ENCODE peak calls at places on chromosomes 13 and 19, in four cellular contexts. C is right atrium auricular region, X is skeletal muscle cell, P is A549. M is an unnamed sample.

GRCh38 chr19:3047307-3048189 is 14.7 kb downstream of the TLE5 start:
- DNase-seq in X (peak), C (peak), P (peak), M (no peak)

GRCh38 chr13:43127103-43127817 is 103.9 kb downstream of the DNAJC15 start:
- DNase-seq in P (no peak), X (no peak), C (no peak), M (no peak)

GRCh38 chr13:67341406-67341805 is 111.3 kb upstream of the PCDH9 start:
- DNase-seq in P (no peak), X (peak), C (no peak), M (no peak)

GRCh38 chr19:16654621-16655020 is 5.3 kb downstream of the SMIM7 start:
- DNase-seq in C (no peak), X (no peak), P (no peak), M (no peak)

GRCh38 chr13:94494021-94494420 is 14.5 kb upstream of the DCT start:
- DNase-seq in X (no peak), C (no peak), P (no peak), M (no peak)

GRCh38 chr13:22121340-22121739 is 450.5 kb downstream of the FGF9 start:
- DNase-seq in C (no peak), X (no peak), P (no peak), M (no peak)

GRCh38 chr19:47032171-47032811 is 12.7 kb downstream of the NPAS1 start:
- DNase-seq in X (no peak), P (peak), C (no peak), M (no peak)

GRCh38 chr19:13977803-13978202 is 25.5 kb downstream of the DCAF15 start:
- DNase-seq in P (no peak), X (no peak), C (no peak), M (no peak)

GRCh38 chr19:46714523-46715106 is 2.3 kb downstream of the PRKD2 start:
- DNase-seq in C (no peak), P (no peak), X (no peak), M (no peak)

GRCh38 chr13:47463726-47464125 is 537.3 kb downstream of the SUCLA2 start:
- DNase-seq in X (peak), C (no peak), P (no peak), M (no peak)

GRCh38 chr13:41614671-41615519 is 157.5 kb downstream of the RGCC start:
- DNase-seq in P (no peak), C (no peak), X (no peak), M (no peak)

GRCh38 chr13:80338781-80339577 is 1.9 kb downstream of the SPRY2 start:
- DNase-seq in X (peak), C (peak), P (no peak), M (no peak)

GRCh38 chr19:35468637-35469036 is 20.6 kb downstream of the FFAR2 start:
- DNase-seq in X (no peak), C (no peak), P (peak), M (no peak)

GRCh38 chr19:7099597-7099921 is 30.1 kb downstream of the ZNF557 start:
- DNase-seq in C (no peak), P (no peak), X (no peak), M (no peak)

GRCh38 chr19:3041756-3042517 is 12.9 kb upstream of the TLE2 start:
- DNase-seq in X (no peak), P (no peak), C (no peak), M (no peak)

GRCh38 chr19:32404939-32405430 is 585 bp upstream of the DPY19L3 start:
- DNase-seq in X (no peak), P (no peak), C (peak), M (no peak)

GRCh38 chr13:59677966-59678814 is 485.5 kb downstream of the DIAPH3 start:
- DNase-seq in C (no peak), P (peak), X (peak), M (no peak)

GRCh38 chr19:10368101-10368803 is 12.1 kb downstream of the TYK2 start:
- DNase-seq in P (no peak), X (no peak), C (no peak), M (no peak)

GRCh38 chr19:17725422-17726078 is 6.3 kb downstream of the MAP1S start:
- DNase-seq in X (no peak), C (no peak), P (no peak), M (no peak)

GRCh38 chr13:100454876-100455275 is 133.7 kb downstream of the GGACT start:
- DNase-seq in C (no peak), P (no peak), X (no peak), M (no peak)

GRCh38 chr19:18762125-18763023 is 28.7 kb downstream of the COMP start:
- DNase-seq in X (no peak), C (no peak), P (no peak), M (no peak)

GRCh38 chr19:55486043-55486970 is 1.3 kb downstream of the NAT14 start:
- DNase-seq in X (no peak), C (no peak), P (no peak), M (no peak)
- H3K4me3 ChIP-seq in X (peak), C (no peak), P (peak), M (peak)

GRCh38 chr19:39098365-39099269 is 14.4 kb downstream of the ACP7 start:
- DNase-seq in C (no peak), P (no peak), X (no peak), M (no peak)
- H3K4me3 ChIP-seq in C (no peak), P (peak), X (no peak), M (no peak)

DNA sequence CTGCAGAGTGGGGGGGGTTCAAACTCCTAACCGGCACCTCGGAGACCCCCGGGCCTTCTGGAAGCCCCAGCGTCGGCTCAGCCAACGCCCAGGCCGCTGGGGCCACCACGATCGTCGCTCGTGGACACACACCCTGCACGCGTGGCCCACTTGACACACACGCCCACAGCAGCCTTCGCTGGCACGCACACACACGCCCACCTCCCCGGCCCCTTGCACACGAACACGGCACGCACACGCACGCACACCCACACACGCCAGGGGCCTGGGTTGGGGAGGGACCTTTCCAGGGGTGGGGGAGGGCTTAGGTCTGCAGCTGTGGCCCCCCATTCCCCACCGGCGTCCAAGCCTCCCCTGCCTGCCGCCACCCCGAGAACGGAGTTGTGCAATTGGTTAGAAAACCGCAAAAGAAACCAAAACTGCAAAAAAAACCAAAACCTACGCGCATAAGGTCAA is 3.1 kb upstream of the LRG1 start:
- DNase-seq in P (no peak), X (no peak), C (no peak), M (no peak)
- H3K4me3 ChIP-seq in P (no peak), X (no peak), C (no peak), M (no peak)

DNA sequence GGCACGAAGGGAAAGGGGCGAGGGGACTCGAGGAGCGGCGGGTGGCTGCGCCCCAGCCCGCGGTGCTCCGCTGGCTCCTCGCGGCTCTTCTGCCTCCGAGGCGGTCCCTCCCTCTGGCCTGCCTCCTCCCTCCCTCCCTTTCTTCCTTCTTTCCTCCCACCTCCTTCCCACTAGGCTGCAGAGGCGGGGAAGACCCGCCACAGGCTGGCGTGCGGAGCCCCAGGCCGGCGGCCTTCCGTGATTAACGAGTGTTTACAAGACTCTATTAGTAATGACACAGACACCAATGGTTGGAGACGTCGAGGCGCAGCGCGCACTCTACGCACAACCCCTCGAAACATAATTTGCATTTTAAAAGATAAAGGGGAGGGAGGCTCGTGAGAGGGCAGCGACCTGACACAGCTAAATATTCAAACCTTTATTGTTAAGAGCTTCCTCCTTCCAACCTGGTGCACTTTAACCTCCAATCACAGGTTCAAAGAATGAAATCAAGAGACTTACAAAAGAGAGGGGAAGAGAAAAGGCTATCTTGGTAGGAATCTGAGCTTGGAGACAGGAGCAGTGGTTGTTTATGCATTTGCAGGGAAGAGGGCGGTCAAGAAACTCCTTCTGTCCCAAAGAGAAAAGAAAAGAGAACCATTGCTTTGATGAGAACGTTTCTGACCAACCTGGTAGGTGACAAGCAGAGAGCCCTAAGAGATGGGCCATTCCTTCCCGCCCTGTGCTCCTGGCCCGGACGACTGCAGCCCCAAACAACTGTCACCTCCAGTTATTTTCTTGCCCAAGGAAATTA is at the start of gene CDX2:
- DNase-seq in P (no peak), X (no peak), C (no peak), M (no peak)
- H3K4me3 ChIP-seq in P (peak), X (no peak), C (no peak), M (no peak)

M was measured in epithelial cell of proximal tubule.